ENCODE peak calls at places on chromosomes 5 and 9, in seven cellular contexts. One of them, this sample, is unnamed.

GRCh38 chr9:132181796-132182521 is 20.1 kb downstream of the NTNG2 start:
- DNase-seq in neural progenitor cell: peak
- DNase-seq in hepatocyte: no peak
- DNase-seq in breast epithelium: no peak
- DNase-seq in IMR-90: peak
- DNase-seq in caudate nucleus: peak
- DNase-seq in RWPE1: no peak
- DNase-seq in this sample: no peak

GRCh38 chr5:151082976-151083651 is 2.3 kb upstream of the TNIP1 start:
- DNase-seq in neural progenitor cell: no peak
- DNase-seq in hepatocyte: peak
- DNase-seq in breast epithelium: no peak
- DNase-seq in IMR-90: peak
- DNase-seq in caudate nucleus: no peak
- DNase-seq in RWPE1: peak
- DNase-seq in this sample: peak

GRCh38 chr5:90689064-90689463 is 130.5 kb downstream of the ADGRV1 start:
- DNase-seq in neural progenitor cell: no peak
- DNase-seq in hepatocyte: no peak
- DNase-seq in breast epithelium: no peak
- DNase-seq in IMR-90: no peak
- DNase-seq in caudate nucleus: no peak
- DNase-seq in RWPE1: no peak
- DNase-seq in this sample: no peak

GRCh38 chr5:124645396-124645795 is 101.0 kb downstream of the ZNF608 start:
- DNase-seq in neural progenitor cell: no peak
- DNase-seq in hepatocyte: no peak
- DNase-seq in breast epithelium: no peak
- DNase-seq in IMR-90: no peak
- DNase-seq in caudate nucleus: no peak
- DNase-seq in RWPE1: no peak
- DNase-seq in this sample: no peak

GRCh38 chr5:131375351-131375750 is 111.5 kb downstream of the CDC42SE2 start:
- DNase-seq in neural progenitor cell: no peak
- DNase-seq in hepatocyte: no peak
- DNase-seq in breast epithelium: no peak
- DNase-seq in IMR-90: no peak
- DNase-seq in caudate nucleus: no peak
- DNase-seq in RWPE1: no peak
- DNase-seq in this sample: peak

GRCh38 chr9:122463828-122464632 is 13.7 kb downstream of the OR1J1 start:
- DNase-seq in neural progenitor cell: peak
- DNase-seq in hepatocyte: no peak
- DNase-seq in breast epithelium: no peak
- DNase-seq in IMR-90: no peak
- DNase-seq in caudate nucleus: no peak
- DNase-seq in RWPE1: no peak
- DNase-seq in this sample: no peak

GRCh38 chr9:131739192-131739961 is 499 bp downstream of the RAPGEF1 start:
- DNase-seq in neural progenitor cell: peak
- DNase-seq in hepatocyte: peak
- DNase-seq in breast epithelium: no peak
- DNase-seq in IMR-90: no peak
- DNase-seq in caudate nucleus: peak
- DNase-seq in RWPE1: peak
- DNase-seq in this sample: no peak

GRCh38 chr5:109022056-109022455 is 274.4 kb downstream of the FER start:
- DNase-seq in neural progenitor cell: no peak
- DNase-seq in hepatocyte: no peak
- DNase-seq in breast epithelium: no peak
- DNase-seq in IMR-90: no peak
- DNase-seq in caudate nucleus: no peak
- DNase-seq in RWPE1: no peak
- DNase-seq in this sample: no peak

GRCh38 chr5:131209175-131209505 is 38.4 kb downstream of the LYRM7 start:
- DNase-seq in neural progenitor cell: no peak
- DNase-seq in hepatocyte: no peak
- DNase-seq in breast epithelium: no peak
- DNase-seq in IMR-90: no peak
- DNase-seq in caudate nucleus: no peak
- DNase-seq in RWPE1: no peak
- DNase-seq in this sample: no peak

GRCh38 chr5:14257995-14258403 is 114.9 kb downstream of the TRIO start:
- DNase-seq in neural progenitor cell: no peak
- DNase-seq in hepatocyte: no peak
- DNase-seq in breast epithelium: no peak
- DNase-seq in IMR-90: no peak
- DNase-seq in caudate nucleus: no peak
- DNase-seq in RWPE1: no peak
- DNase-seq in this sample: no peak

GRCh38 chr5:138762110-138762509 is 8.9 kb downstream of the CTNNA1 start:
- DNase-seq in neural progenitor cell: no peak
- DNase-seq in hepatocyte: no peak
- DNase-seq in breast epithelium: no peak
- DNase-seq in IMR-90: no peak
- DNase-seq in caudate nucleus: no peak
- DNase-seq in RWPE1: no peak
- DNase-seq in this sample: no peak

GRCh38 chr5:169258372-169259000 is 42.5 kb downstream of the SLIT3 start:
- DNase-seq in neural progenitor cell: no peak
- DNase-seq in hepatocyte: no peak
- DNase-seq in breast epithelium: no peak
- DNase-seq in IMR-90: no peak
- DNase-seq in caudate nucleus: no peak
- DNase-seq in RWPE1: no peak
- DNase-seq in this sample: no peak

GRCh38 chr5:1249366-1250280 is 24.4 kb downstream of the SLC6A18 start:
- DNase-seq in neural progenitor cell: no peak
- DNase-seq in hepatocyte: no peak
- DNase-seq in breast epithelium: no peak
- DNase-seq in IMR-90: no peak
- DNase-seq in caudate nucleus: no peak
- DNase-seq in RWPE1: no peak
- DNase-seq in this sample: no peak

GRCh38 chr9:36818965-36819870 is 214.8 kb downstream of the PAX5 start:
- DNase-seq in neural progenitor cell: peak
- DNase-seq in hepatocyte: peak
- DNase-seq in breast epithelium: no peak
- DNase-seq in IMR-90: no peak
- DNase-seq in caudate nucleus: peak
- DNase-seq in RWPE1: no peak
- DNase-seq in this sample: no peak

GRCh38 chr5:144812770-144813169 is 642.1 kb downstream of the KCTD16 start:
- DNase-seq in neural progenitor cell: no peak
- DNase-seq in hepatocyte: peak
- DNase-seq in breast epithelium: no peak
- DNase-seq in IMR-90: peak
- DNase-seq in caudate nucleus: no peak
- DNase-seq in RWPE1: peak
- DNase-seq in this sample: peak

GRCh38 chr9:6567140-6567591 is 78.4 kb downstream of the GLDC start:
- DNase-seq in neural progenitor cell: no peak
- DNase-seq in hepatocyte: no peak
- DNase-seq in breast epithelium: no peak
- DNase-seq in IMR-90: peak
- DNase-seq in caudate nucleus: peak
- DNase-seq in RWPE1: peak
- DNase-seq in this sample: peak

DNA sequence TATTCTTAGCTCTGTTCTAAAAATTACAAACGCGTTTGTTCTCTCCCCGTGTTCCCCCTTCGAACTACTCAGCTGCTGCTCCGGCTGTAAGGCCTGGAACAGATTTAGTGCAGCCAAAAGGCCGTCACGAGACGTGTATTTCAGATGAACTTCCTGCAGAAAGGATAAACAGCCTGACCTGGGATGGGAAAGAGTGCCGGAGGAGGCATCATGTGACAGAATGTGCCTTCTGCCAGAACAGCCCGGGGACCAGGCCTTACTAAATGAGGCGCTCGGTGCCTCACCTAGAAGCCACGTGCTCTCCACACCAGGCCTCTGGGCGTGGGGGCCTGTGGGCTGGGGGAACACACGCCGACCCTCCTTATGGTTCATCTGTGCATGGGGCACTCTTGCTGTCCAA is 94.7 kb downstream of the PPARGC1B start:
- DNase-seq in neural progenitor cell: no peak
- DNase-seq in hepatocyte: no peak
- DNase-seq in breast epithelium: no peak
- DNase-seq in IMR-90: no peak
- DNase-seq in caudate nucleus: no peak
- DNase-seq in RWPE1: no peak
- DNase-seq in this sample: peak
- H3K27ac ChIP-seq in neural progenitor cell: no peak
- H3K27ac ChIP-seq in hepatocyte: peak
- H3K27ac ChIP-seq in breast epithelium: peak
- H3K27ac ChIP-seq in IMR-90: no peak
- H3K27ac ChIP-seq in caudate nucleus: peak
- H3K27ac ChIP-seq in RWPE1: peak
- H3K27ac ChIP-seq in this sample: no peak

GRCh38 chr5:119273391-119273839 is 82.4 kb upstream of the TNFAIP8 start:
- DNase-seq in neural progenitor cell: no peak
- DNase-seq in hepatocyte: no peak
- DNase-seq in breast epithelium: no peak
- DNase-seq in IMR-90: no peak
- DNase-seq in caudate nucleus: no peak
- DNase-seq in RWPE1: no peak
- DNase-seq in this sample: no peak
- H3K27ac ChIP-seq in neural progenitor cell: no peak
- H3K27ac ChIP-seq in hepatocyte: peak
- H3K27ac ChIP-seq in breast epithelium: peak
- H3K27ac ChIP-seq in IMR-90: no peak
- H3K27ac ChIP-seq in caudate nucleus: no peak
- H3K27ac ChIP-seq in RWPE1: no peak
- H3K27ac ChIP-seq in this sample: peak

GRCh38 chr5:9869616-9870288 is 239.6 kb upstream of the TAS2R1 start:
- DNase-seq in neural progenitor cell: no peak
- DNase-seq in hepatocyte: no peak
- DNase-seq in breast epithelium: no peak
- DNase-seq in IMR-90: peak
- DNase-seq in caudate nucleus: no peak
- DNase-seq in RWPE1: peak
- DNase-seq in this sample: peak
- H3K27ac ChIP-seq in neural progenitor cell: no peak
- H3K27ac ChIP-seq in hepatocyte: no peak
- H3K27ac ChIP-seq in breast epithelium: no peak
- H3K27ac ChIP-seq in IMR-90: no peak
- H3K27ac ChIP-seq in caudate nucleus: no peak
- H3K27ac ChIP-seq in RWPE1: no peak
- H3K27ac ChIP-seq in this sample: no peak

DNA sequence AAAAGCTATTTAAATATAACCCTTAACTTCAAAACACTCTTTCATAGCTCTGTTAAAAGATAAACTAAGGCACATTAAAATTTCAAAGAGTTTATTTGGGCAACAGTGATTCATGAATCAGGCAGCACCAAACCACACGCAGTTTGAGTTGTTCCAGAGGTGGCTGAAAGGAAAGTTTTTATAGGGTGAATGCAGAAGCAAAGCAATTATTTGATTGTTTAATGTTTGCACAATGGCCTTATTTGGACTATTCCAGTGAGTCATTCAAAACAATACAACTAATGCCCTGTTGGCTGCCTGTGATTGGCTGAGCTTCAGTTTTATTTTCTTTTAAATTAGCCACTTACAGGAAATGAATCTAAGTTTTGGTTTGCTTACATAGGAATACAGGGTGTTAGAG is 125.3 kb downstream of the CEP120 start:
- DNase-seq in neural progenitor cell: no peak
- DNase-seq in hepatocyte: no peak
- DNase-seq in breast epithelium: no peak
- DNase-seq in IMR-90: peak
- DNase-seq in caudate nucleus: no peak
- DNase-seq in RWPE1: no peak
- DNase-seq in this sample: no peak
- H3K27ac ChIP-seq in neural progenitor cell: no peak
- H3K27ac ChIP-seq in hepatocyte: no peak
- H3K27ac ChIP-seq in breast epithelium: no peak
- H3K27ac ChIP-seq in IMR-90: no peak
- H3K27ac ChIP-seq in caudate nucleus: no peak
- H3K27ac ChIP-seq in RWPE1: no peak
- H3K27ac ChIP-seq in this sample: no peak